ENCODE peak calls at places on chromosomes 11 and 22, in eight cellular contexts. J is esophagus squamous epithelium, D is uterus, R is tibial nerve, N is IMR-90, V is A549, X is HCT116, A is adrenal gland. C is an unnamed sample.

GRCh38 chr11:79458712-79459111 is 17.9 kb upstream of the TENM4 start:
- DNase-seq in V (no peak), D (no peak), N (no peak), A (no peak), J (no peak), R (no peak), X (no peak), C (no peak)

GRCh38 chr22:24427500-24428164 is at the start of gene ADORA2A:
- DNase-seq in V (no peak), X (no peak), A (no peak), D (no peak), N (no peak), J (peak), R (no peak), C (no peak)

GRCh38 chr11:120221115-120221752 is 10.4 kb downstream of the OAF start:
- DNase-seq in R (no peak), N (no peak), A (no peak), X (no peak), V (no peak), D (no peak), J (no peak), C (no peak)

GRCh38 chr22:38921126-38921525 is 36.3 kb upstream of the APOBEC3A start:
- DNase-seq in X (peak), D (no peak), N (no peak), R (no peak), V (no peak), A (no peak), J (no peak), C (no peak)

GRCh38 chr11:68954970-68955958 is 25.5 kb downstream of the MRGPRD start:
- DNase-seq in A (peak), X (no peak), R (peak), V (peak), D (peak), J (no peak), N (peak), C (peak)

GRCh38 chr22:43216738-43217137 is 29.8 kb upstream of the TTLL12 start:
- DNase-seq in A (no peak), V (no peak), X (no peak), R (no peak), D (no peak), J (no peak), N (no peak), C (no peak)

GRCh38 chr11:86811637-86812321 is 11.4 kb downstream of the PRSS23 start:
- DNase-seq in X (peak), A (no peak), N (peak), R (no peak), D (peak), J (no peak), V (peak), C (no peak)

GRCh38 chr11:114886644-114887259 is 208.4 kb downstream of the NXPE2 start:
- DNase-seq in J (no peak), D (no peak), X (no peak), N (no peak), A (no peak), V (no peak), R (no peak), C (no peak)

GRCh38 chr11:124946735-124947141 is 7.3 kb upstream of the CCDC15 start:
- DNase-seq in J (no peak), V (no peak), A (no peak), D (no peak), X (no peak), R (no peak), N (peak), C (no peak)

GRCh38 chr11:121140369-121140768 is 39.3 kb downstream of the TECTA start:
- DNase-seq in A (no peak), J (no peak), V (no peak), N (no peak), D (no peak), X (no peak), R (no peak), C (no peak)

GRCh38 chr11:121206810-121207209 is 85.8 kb upstream of the SC5D start:
- DNase-seq in D (no peak), J (no peak), R (no peak), V (no peak), N (no peak), X (no peak), A (no peak), C (no peak)

GRCh38 chr22:41576877-41577276 is 12.8 kb downstream of the PMM1 start:
- DNase-seq in J (no peak), X (peak), A (peak), D (peak), V (peak), R (no peak), N (peak), C (peak)

GRCh38 chr11:32581556-32581955 is 2.1 kb upstream of the EIF3M start:
- DNase-seq in R (no peak), V (no peak), N (no peak), A (no peak), D (no peak), X (no peak), J (no peak), C (no peak)

GRCh38 chr11:69934861-69935494 is 115.8 kb upstream of the FGF3 start:
- DNase-seq in N (peak), J (no peak), A (peak), D (no peak), R (no peak), X (peak), V (peak), C (no peak)

GRCh38 chr11:115552773-115553438 is 48.7 kb upstream of the CADM1 start:
- DNase-seq in V (no peak), X (no peak), R (no peak), D (no peak), A (no peak), N (no peak), J (no peak), C (no peak)

GRCh38 chr22:35065796-35066218 is at the start of gene ISX:
- DNase-seq in A (no peak), V (no peak), D (no peak), J (no peak), X (no peak), R (no peak), N (no peak), C (no peak)

GRCh38 chr22:19995611-19996339 is 20.8 kb downstream of the ARVCF start:
- DNase-seq in X (no peak), A (peak), D (no peak), V (no peak), N (no peak), R (no peak), J (no peak), C (no peak)

GRCh38 chr11:78510025-78510596 is 64.6 kb downstream of the NARS2 start:
- DNase-seq in A (no peak), N (no peak), D (no peak), R (no peak), J (no peak), V (no peak), X (no peak), C (no peak)

GRCh38 chr22:45612940-45613339 is 58.7 kb upstream of the ATXN10 start:
- DNase-seq in D (no peak), V (no peak), A (no peak), R (no peak), N (no peak), J (no peak), X (no peak), C (no peak)

GRCh38 chr11:883527-883926 is 27.1 kb downstream of the CHID1 start:
- DNase-seq in A (no peak), D (no peak), V (no peak), J (no peak), R (no peak), N (no peak), X (no peak), C (no peak)

GRCh38 chr22:36211237-36211881 is 9.8 kb upstream of the APOL4 start:
- DNase-seq in A (peak), D (no peak), J (no peak), V (no peak), X (no peak), R (peak), N (peak), C (peak)

GRCh38 chr11:94641167-94641761 is 74.1 kb downstream of the PIWIL4 start:
- DNase-seq in V (no peak), A (no peak), R (no peak), N (no peak), X (no peak), J (no peak), D (no peak), C (no peak)

GRCh38 chr11:85784907-85785306 is 26.0 kb downstream of the SYTL2 start:
- DNase-seq in X (no peak), J (no peak), D (no peak), A (no peak), R (no peak), N (no peak), V (no peak), C (no peak)

GRCh38 chr22:47434336-47435203 is 672.1 kb downstream of the TBC1D22A start:
- DNase-seq in R (no peak), J (no peak), X (no peak), A (no peak), V (no peak), D (no peak), N (no peak), C (no peak)

GRCh38 chr11:70397983-70398833 is at the start of gene CTTN:
- DNase-seq in V (peak), J (no peak), X (peak), D (peak), N (peak), R (peak), A (peak), C (peak)

GRCh38 chr22:21652547-21653545 is 10.7 kb downstream of the SDF2L1 start:
- DNase-seq in J (no peak), A (no peak), D (no peak), X (no peak), V (no peak), N (no peak), R (no peak), C (no peak)

GRCh38 chr22:45226681-45227186 is 14.0 kb downstream of the KIAA0930 start:
- DNase-seq in A (peak), V (no peak), J (no peak), X (no peak), D (no peak), R (no peak), N (no peak), C (peak)

GRCh38 chr22:45317551-45318167 is 7.9 kb downstream of the FAM118A start:
- DNase-seq in X (no peak), V (peak), R (peak), J (no peak), D (peak), A (peak), N (peak), C (peak)

GRCh38 chr11:12668166-12668565 is 6.1 kb upstream of the TEAD1 start:
- DNase-seq in X (no peak), A (no peak), R (no peak), V (no peak), N (no peak), J (no peak), D (no peak), C (no peak)

GRCh38 chr22:48112687-48113521 is 1350.5 kb downstream of the TBC1D22A start:
- DNase-seq in D (no peak), R (no peak), N (no peak), J (no peak), A (peak), X (no peak), V (peak), C (no peak)

DNA sequence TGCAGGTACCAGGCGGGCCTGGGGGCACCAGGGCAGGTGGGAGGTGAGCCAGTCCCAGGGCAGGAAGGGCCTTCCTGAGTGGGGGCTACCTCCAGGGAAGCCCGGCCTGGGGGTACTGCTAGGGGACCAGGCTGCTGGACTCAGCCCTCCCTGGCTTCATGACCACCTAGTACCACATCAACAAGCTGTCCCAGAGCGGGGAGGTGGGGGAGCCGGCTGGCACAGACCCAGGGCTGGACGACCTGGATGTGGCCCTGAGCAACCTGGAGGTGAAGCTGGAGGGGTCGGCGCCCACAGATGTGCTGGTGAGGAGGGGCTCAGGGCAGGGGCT is 6.7 kb downstream of the TRPT1 start:
- DNase-seq in R (no peak), N (no peak), V (no peak), J (no peak), A (no peak), D (peak), X (no peak), C (no peak)
- TF ChIP-seq POLR2A in R (no peak), N (no peak), V (no peak), J (no peak), A (no peak), D (no peak), X (no peak), C (no peak)

DNA sequence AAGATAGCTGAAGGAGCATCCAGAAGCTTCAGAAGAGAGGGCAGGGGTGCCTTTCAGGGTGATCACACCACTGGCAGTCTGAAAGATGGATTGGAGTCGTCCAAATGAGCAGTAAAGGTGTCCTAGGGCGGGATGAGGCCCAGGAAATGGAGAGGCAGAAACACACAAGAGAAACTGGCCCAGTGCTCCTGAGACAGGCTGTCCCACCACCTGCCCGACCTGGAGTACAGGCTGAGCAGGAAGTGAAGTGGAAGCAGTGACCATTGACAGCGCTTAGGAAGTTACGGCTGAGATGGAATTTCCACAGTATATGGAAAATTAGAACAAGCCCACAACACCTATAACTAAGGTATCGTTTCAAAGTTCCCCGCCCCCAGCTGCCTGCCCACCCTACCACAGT is 16.1 kb downstream of the EIF3F start:
- DNase-seq in N (no peak), A (no peak), X (no peak), J (no peak), V (no peak), R (no peak), D (no peak), C (no peak)
- TF ChIP-seq POLR2A in N (no peak), A (no peak), X (no peak), J (no peak), V (no peak), R (no peak), D (no peak), C (no peak)

GRCh38 chr11:107860688-107861087 is 2.1 kb upstream of the SLC35F2 start:
- DNase-seq in X (no peak), A (no peak), J (no peak), N (no peak), R (no peak), D (no peak), V (no peak), C (no peak)
- TF ChIP-seq POLR2A in X (no peak), A (no peak), J (no peak), N (no peak), R (no peak), D (no peak), V (no peak), C (no peak)

GRCh38 chr11:59669611-59670009 is 773 bp upstream of the PATL1 start:
- DNase-seq in A (peak), D (peak), X (no peak), J (no peak), V (peak), N (peak), R (peak), C (peak)

GRCh38 chr11:59666969-59667368 is 1.9 kb downstream of the PATL1 start:
- DNase-seq in X (no peak), V (no peak), J (no peak), R (no peak), N (peak), D (no peak), A (no peak), C (no peak)

GRCh38 chr11:59668188-59668949 is 468 bp downstream of the PATL1 start:
- DNase-seq in V (peak), J (peak), N (peak), X (no peak), D (peak), A (peak), R (peak), C (peak)

GRCh38 chr11:59667812-59668187 is 1.0 kb downstream of the PATL1 start:
- DNase-seq in A (no peak), J (no peak), R (no peak), N (no peak), D (no peak), V (no peak), X (no peak), C (no peak)

DNA sequence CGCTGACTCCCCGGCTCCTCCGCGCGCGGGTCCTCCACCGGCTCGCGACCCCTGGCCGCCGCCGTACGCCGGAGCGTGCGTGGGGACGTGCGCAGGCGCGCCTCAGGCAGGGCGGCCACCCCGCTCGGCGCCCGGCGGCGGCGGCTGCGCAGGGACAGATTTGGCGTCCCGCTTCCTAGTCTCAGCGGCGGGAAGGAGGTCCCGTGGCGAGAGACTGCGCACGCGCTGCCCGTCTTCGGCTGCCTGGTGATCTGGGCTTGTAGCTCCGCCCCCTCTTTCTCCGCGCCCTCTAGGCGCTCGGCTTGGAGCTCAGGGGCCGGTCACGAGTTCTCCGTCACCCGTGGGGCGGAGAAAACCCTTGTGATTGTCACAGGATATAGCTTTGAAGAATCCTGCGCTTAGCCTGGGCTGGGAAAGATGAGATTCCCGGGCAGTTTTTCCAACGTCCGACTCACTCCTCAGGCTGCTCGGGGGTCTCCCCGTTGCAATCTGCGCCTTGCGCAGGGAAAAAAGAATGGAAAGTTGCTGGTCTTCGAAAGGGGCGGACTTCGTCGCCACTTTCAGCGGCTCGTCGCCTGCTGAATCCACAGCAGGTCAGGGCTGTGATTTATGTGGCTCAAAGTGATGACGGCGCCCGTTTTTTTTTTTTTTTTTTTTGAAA is at the start of gene PATL1:
- DNase-seq in A (peak), R (peak), D (peak), N (peak), J (peak), V (peak), X (peak), C (peak)
- TF ChIP-seq POLR2A in A (peak), R (peak), D (peak), N (peak), J (peak), V (peak), X (peak), C (peak)

DNA sequence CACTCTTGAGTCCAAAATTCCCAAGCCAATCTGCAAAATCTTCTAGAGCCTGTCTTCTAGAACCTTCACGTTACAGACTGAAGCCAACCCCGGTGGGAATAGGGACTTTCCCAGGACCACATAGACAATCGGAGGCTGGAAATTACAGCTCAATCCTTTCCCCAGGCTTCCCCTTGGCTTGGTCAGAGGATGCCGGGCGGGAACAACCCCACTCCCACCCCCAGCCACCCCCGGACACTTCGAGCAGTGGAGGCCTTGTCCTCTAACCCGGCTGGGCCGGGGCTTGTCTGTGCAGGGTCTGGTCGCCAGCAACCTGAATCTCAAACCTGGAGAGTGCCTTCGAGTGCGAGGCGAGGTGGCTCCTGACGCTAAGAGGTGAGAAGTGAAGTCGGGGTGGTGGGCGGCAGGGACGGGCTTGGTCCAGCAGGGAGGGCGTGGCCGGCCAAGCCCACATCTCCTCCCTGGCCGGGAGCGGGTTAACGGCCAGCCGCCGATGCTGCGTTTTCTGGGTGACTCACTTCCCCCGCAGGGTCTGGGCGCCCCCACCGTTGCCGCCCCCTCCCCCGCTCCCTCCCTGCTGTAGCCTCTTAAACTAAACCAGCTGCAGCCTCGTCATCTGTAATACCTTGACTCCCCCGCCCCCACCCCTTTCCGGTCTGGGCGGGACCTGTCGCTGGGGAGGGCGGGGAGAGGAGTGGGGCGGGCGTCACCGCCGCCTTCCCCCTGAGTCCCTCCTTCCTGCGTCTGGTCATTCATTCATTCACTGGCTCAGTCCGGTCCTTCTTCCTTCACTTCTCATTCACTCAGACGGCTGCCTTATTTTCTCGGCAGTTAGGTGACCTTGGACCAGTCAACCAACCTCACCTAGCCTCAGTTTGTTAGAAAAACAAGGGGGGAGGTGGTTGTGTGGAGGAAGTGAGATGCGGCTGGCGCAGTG is 1.5 kb downstream of the LGALS1 start:
- DNase-seq in V (peak), N (peak), X (peak), D (peak), R (peak), A (peak), J (peak), C (peak)
- TF ChIP-seq POLR2A in V (peak), N (peak), X (no peak), D (no peak), R (no peak), A (no peak), J (peak), C (no peak)

GRCh38 chr11:73203790-73204189 is 14.3 kb upstream of the P2RY2 start:
- DNase-seq in R (no peak), V (no peak), X (no peak), N (no peak), A (no peak), D (no peak), J (no peak), C (no peak)

GRCh38 chr11:73206751-73207280 is 11.3 kb upstream of the P2RY2 start:
- DNase-seq in A (no peak), D (no peak), J (no peak), N (no peak), R (no peak), V (peak), X (no peak), C (no peak)

GRCh38 chr11:73205666-73206343 is 12.3 kb upstream of the P2RY2 start:
- DNase-seq in X (no peak), V (no peak), D (no peak), R (no peak), A (no peak), N (no peak), J (no peak), C (no peak)

GRCh38 chr11:73203322-73203721 is 14.8 kb upstream of the P2RY2 start:
- DNase-seq in R (no peak), J (no peak), N (no peak), D (no peak), A (no peak), X (no peak), V (no peak), C (no peak)

GRCh38 chr11:73204711-73205121 is 13.4 kb upstream of the P2RY2 start:
- DNase-seq in D (no peak), A (peak), J (no peak), N (no peak), R (peak), V (no peak), X (no peak), C (peak)
- TF ChIP-seq POLR2A in D (no peak), A (no peak), J (no peak), N (no peak), R (no peak), V (no peak), X (no peak), C (no peak)